ENCODE peak calls at places on chromosomes 11 and 22, in five cellular contexts. V is tibial nerve, K is EL, P is Calu3, B is NCI-H1930. N is an unnamed sample.

GRCh38 chr11:61830318-61831105 is 2.4 kb downstream of the FADS2 start:
- DNase-seq in V (peak), K (no peak), P (no peak), B (no peak), N (no peak)

GRCh38 chr22:28146401-28147304 is 227.6 kb upstream of the PITPNB start:
- DNase-seq in V (no peak), K (no peak), P (no peak), B (no peak), N (no peak)

GRCh38 chr11:75090778-75091177 is 5.9 kb downstream of the OR2AT4 start:
- DNase-seq in V (no peak), K (no peak), P (no peak), B (no peak), N (no peak)

GRCh38 chr11:13207665-13208594 is 69.7 kb upstream of the BMAL1 start:
- DNase-seq in V (peak), K (peak), P (peak), B (no peak), N (no peak)

GRCh38 chr11:131924446-131925240 is 554.2 kb downstream of the NTM start:
- DNase-seq in V (no peak), K (peak), P (no peak), B (no peak), N (no peak)

GRCh38 chr11:19978668-19979518 is 181.4 kb downstream of the DBX1 start:
- DNase-seq in V (no peak), K (peak), P (peak), B (no peak), N (no peak)

GRCh38 chr11:74686792-74687191 is 44.4 kb downstream of the CHRDL2 start:
- DNase-seq in V (no peak), K (peak), P (no peak), B (no peak), N (no peak)

GRCh38 chr22:33807465-33807864 is 112.8 kb downstream of the LARGE1 start:
- DNase-seq in V (no peak), K (no peak), P (no peak), B (no peak), N (no peak)

GRCh38 chr11:71283960-71284359 is 31.6 kb upstream of the SHANK2 start:
- DNase-seq in V (no peak), K (no peak), P (peak), B (no peak), N (no peak)

GRCh38 chr22:29062286-29062949 is 787 bp upstream of the C22orf31 start:
- DNase-seq in V (no peak), K (no peak), P (no peak), B (no peak), N (no peak)

GRCh38 chr11:29129850-29130249 is 887.0 kb downstream of the KCNA4 start:
- DNase-seq in V (no peak), K (peak), P (no peak), B (no peak), N (no peak)

GRCh38 chr11:2256293-2256913 is 14.0 kb downstream of the ASCL2 start:
- DNase-seq in V (no peak), K (no peak), P (no peak), B (no peak), N (no peak)

GRCh38 chr11:34209809-34210208 is 104.4 kb downstream of the NAT10 start:
- DNase-seq in V (no peak), K (no peak), P (no peak), B (no peak), N (no peak)

GRCh38 chr11:69911310-69912160 is 92.3 kb upstream of the FGF3 start:
- DNase-seq in V (no peak), K (no peak), P (no peak), B (no peak), N (no peak)

GRCh38 chr11:38176812-38177322 is 1578.8 kb upstream of the RAG2 start:
- DNase-seq in V (no peak), K (no peak), P (no peak), B (no peak), N (no peak)

GRCh38 chr22:45212306-45212709 is 28.4 kb downstream of the KIAA0930 start:
- DNase-seq in V (peak), K (peak), P (no peak), B (no peak), N (peak)

N was measured in gastrocnemius medialis.